ENCODE peak calls at places on chromosomes 13 and 19, in seven cellular contexts. B, Q, V, C, H, U and Z are unnamed samples.

GRCh38 chr19:17488593-17489391 is 18.5 kb downstream of the SLC27A1 start:
- DNase-seq in Q (peak; percentile 97), B (no peak), C (peak; percentile 71), U (peak; percentile 78), V (peak; percentile 46), H (peak; percentile 67), Z (peak; percentile 35)

GRCh38 chr13:91112191-91112579 is 235.3 kb upstream of the MIR17HG start:
- DNase-seq in U (no peak), V (no peak), Q (no peak), H (no peak), B (no peak), C (no peak), Z (no peak)

GRCh38 chr19:16289594-16289993 is 35.0 kb upstream of the KLF2 start:
- DNase-seq in H (no peak), C (no peak), U (no peak), B (no peak), V (no peak), Q (no peak), Z (no peak)

GRCh38 chr13:37701972-37702371 is 103.4 kb upstream of the POSTN start:
- DNase-seq in U (no peak), V (peak; percentile 96), B (peak; percentile 98), H (no peak), C (peak; percentile 67), Q (no peak), Z (peak; percentile 88)

GRCh38 chr19:52171321-52172169 is at the start of gene ZNF836:
- DNase-seq in Q (peak; percentile 96), H (peak; percentile 93), B (peak; percentile 64), V (peak; percentile 89), C (peak; percentile 95), U (peak; percentile 83), Z (peak; percentile 92)

GRCh38 chr19:16207490-16208025 is 9.8 kb downstream of the AP1M1 start:
- DNase-seq in V (no peak), B (no peak), H (no peak), U (no peak), Q (no peak), C (no peak), Z (no peak)

GRCh38 chr19:7294571-7295212 is 478 bp upstream of the INSR start:
- DNase-seq in U (peak; percentile 76), B (peak; percentile 32), V (peak; percentile 72), H (peak; percentile 78), C (peak; percentile 92), Q (peak; percentile 79), Z (peak; percentile 68)

GRCh38 chr13:99087130-99087953 is 109.5 kb upstream of the DOCK9 start:
- DNase-seq in V (peak; percentile 93), Q (peak; percentile 99), U (peak; percentile 92), H (peak; percentile 92), B (peak; percentile 72), C (peak; percentile 95), Z (peak; percentile 93)

GRCh38 chr13:48249018-48249417 is 16.0 kb downstream of the ITM2B start:
- DNase-seq in B (no peak), V (no peak), H (no peak), C (no peak), U (no peak), Q (no peak), Z (no peak)

GRCh38 chr13:40070357-40070756 is 414.9 kb downstream of the COG6 start:
- DNase-seq in Q (no peak), U (no peak), V (no peak), H (no peak), C (no peak), B (no peak), Z (no peak)

GRCh38 chr19:19704836-19705235 is 28.1 kb downstream of the ZNF14 start:
- DNase-seq in B (no peak), Q (no peak), U (no peak), V (no peak), H (no peak), C (no peak), Z (no peak)

GRCh38 chr13:24693862-24694471 is 13.8 kb downstream of the ATP12A start:
- DNase-seq in U (peak; percentile 58), C (peak; percentile 44), B (peak; percentile 60), H (peak; percentile 38), Q (peak; percentile 92), V (peak; percentile 67), Z (peak; percentile 44)

GRCh38 chr13:39047560-39047959 is 9.3 kb downstream of the NHLRC3 start:
- DNase-seq in H (no peak), C (no peak), U (peak; percentile 12), V (no peak), B (no peak), Q (peak; percentile 71), Z (no peak)

GRCh38 chr19:41426952-41427646 is at the start of gene B3GNT8:
- DNase-seq in U (peak; percentile 94), H (peak; percentile 89), B (peak; percentile 51), Q (peak; percentile 99), V (peak; percentile 86), C (peak; percentile 92), Z (peak; percentile 71)

GRCh38 chr19:15379083-15379995 is at the start of gene AKAP8:
- DNase-seq in C (peak; percentile 99), V (peak; percentile 100), U (peak; percentile 98), H (peak; percentile 98), Q (peak; percentile 100), B (peak; percentile 98), Z (peak; percentile 99)

GRCh38 chr13:66562054-66562453 is 668.1 kb downstream of the PCDH9 start:
- DNase-seq in U (no peak), B (no peak), C (no peak), Q (no peak), V (no peak), H (no peak), Z (no peak)

GRCh38 chr19:8242212-8242821 is 33.1 kb downstream of the CERS4 start:
- DNase-seq in B (no peak), U (no peak), V (no peak), Q (peak; percentile 4), C (no peak), H (no peak), Z (no peak)

GRCh38 chr19:33473644-33474305 is 47.8 kb downstream of the PEPD start:
- DNase-seq in H (no peak), U (no peak), C (peak; percentile 41), V (peak; percentile 68), B (peak; percentile 59), Q (no peak), Z (peak; percentile 38)

GRCh38 chr13:87244256-87244870 is 426.8 kb upstream of the SLITRK5 start:
- DNase-seq in C (no peak), B (no peak), V (no peak), H (no peak), U (no peak), Q (no peak), Z (no peak)

GRCh38 chr19:10567696-10568443 is 909 bp downstream of the CDKN2D start:
- DNase-seq in U (no peak), Q (peak; percentile 36), B (no peak), C (no peak), H (no peak), V (peak; percentile 32), Z (peak; percentile 22)

GRCh38 chr13:113506025-113506685 is 15.6 kb upstream of the DCUN1D2 start:
- DNase-seq in C (no peak), H (no peak), B (peak; percentile 31), U (peak; percentile 36), V (no peak), Q (no peak), Z (no peak)

GRCh38 chr19:6826281-6826920 is 53.9 kb downstream of the VAV1 start:
- DNase-seq in B (no peak), C (peak; percentile 60), U (no peak), V (no peak), Q (no peak), H (no peak), Z (no peak)

GRCh38 chr13:111908391-111908790 is 158.6 kb upstream of the SOX1 start:
- DNase-seq in V (no peak), C (peak; percentile 46), B (no peak), H (no peak), U (no peak), Q (peak; percentile 19), Z (no peak)

GRCh38 chr19:53881482-53882390 is at the start of gene PRKCG:
- DNase-seq in C (no peak), U (peak; percentile 63), Q (peak; percentile 91), V (peak; percentile 45), H (no peak), B (no peak), Z (peak; percentile 64)

GRCh38 chr13:23570931-23571330 is 719 bp downstream of the TNFRSF19 start:
- DNase-seq in V (peak; percentile 13), Q (no peak), B (peak; percentile 27), C (no peak), H (no peak), U (no peak), Z (peak; percentile 9)

GRCh38 chr13:109652536-109652935 is 133.8 kb downstream of the IRS2 start:
- DNase-seq in Q (no peak), U (no peak), B (peak; percentile 24), H (no peak), V (no peak), C (no peak), Z (no peak)

GRCh38 chr13:75372517-75372916 is 109.5 kb downstream of the TBC1D4 start:
- DNase-seq in H (peak; percentile 52), U (peak; percentile 32), V (peak; percentile 79), C (no peak), B (peak; percentile 69), Q (peak; percentile 14), Z (peak; percentile 88)

GRCh38 chr19:13881231-13881691 is 4.3 kb downstream of the NANOS3 start:
- DNase-seq in V (peak; percentile 26), Q (peak; percentile 86), U (no peak), C (no peak), B (no peak), H (no peak), Z (no peak)

GRCh38 chr13:76846363-76846762 is 39.8 kb downstream of the KCTD12 start:
- DNase-seq in H (no peak), U (no peak), Q (no peak), V (peak; percentile 76), C (no peak), B (peak; percentile 51), Z (no peak)

GRCh38 chr13:46087481-46087880 is 17.4 kb downstream of the CPB2 start:
- DNase-seq in B (no peak), V (no peak), C (no peak), Q (no peak), U (no peak), H (no peak), Z (no peak)
- H3K4me3 ChIP-seq in B (no peak overlapping the region), V (no peak overlapping the region), C (no peak overlapping the region), Q (no peak overlapping the region), U (no peak overlapping the region), H (no peak overlapping the region), Z (no peak overlapping the region)

GRCh38 chr13:74136089-74136658 is 2.0 kb upstream of the KLF12 start:
- DNase-seq in B (peak; percentile 53), C (peak; percentile 67), H (peak; percentile 33), U (peak; percentile 28), Q (peak; percentile 55), V (peak; percentile 75), Z (peak; percentile 70)
- H3K4me3 ChIP-seq in B (peak overlapping the region; percentile 69), C (peak overlapping the region; percentile 73), H (peak overlapping the region; percentile 93), U (peak overlapping the region; percentile 91), Q (peak overlapping the region; percentile 84), V (peak overlapping the region; percentile 97), Z (peak overlapping the region; percentile 96)

DNA sequence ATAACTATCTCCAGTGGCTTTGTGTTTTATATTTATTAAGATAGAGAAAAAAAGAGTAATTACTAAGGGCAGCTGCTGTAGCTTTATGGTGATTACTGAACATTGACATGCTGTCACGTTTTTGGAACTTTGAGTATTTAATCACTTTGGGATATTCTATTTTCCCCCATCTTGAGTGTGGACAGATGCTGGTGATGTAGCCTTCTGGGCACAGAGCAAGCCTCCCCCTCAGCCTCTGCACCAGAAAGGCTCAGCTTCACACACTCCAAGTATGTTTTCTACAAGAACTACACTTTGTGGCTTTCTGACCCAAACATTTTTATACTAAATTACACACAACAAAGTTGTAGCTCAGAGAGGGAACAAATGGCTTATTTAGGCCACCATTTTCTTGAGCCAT is 1.1 kb downstream of the ALOX5AP start:
- DNase-seq in Q (no peak), B (no peak), C (no peak), U (no peak), H (no peak), V (no peak), Z (no peak)
- H3K4me3 ChIP-seq in Q (no peak overlapping the region), B (no peak overlapping the region), C (peak overlapping the region; percentile 9), U (no peak overlapping the region), H (no peak overlapping the region), V (no peak overlapping the region), Z (no peak overlapping the region)

GRCh38 chr13:57629821-57630235 is 1.7 kb upstream of the PCDH17 start:
- DNase-seq in V (peak; percentile 67), Q (peak; percentile 96), B (peak; percentile 67), C (peak; percentile 90), H (peak; percentile 92), U (peak; percentile 98), Z (peak; percentile 66)
- H3K4me3 ChIP-seq in V (peak overlapping the region; percentile 37), Q (peak overlapping the region; percentile 57), B (peak overlapping the region; percentile 25), C (peak overlapping the region; percentile 57), H (peak overlapping the region; percentile 32), U (peak overlapping the region; percentile 86), Z (peak overlapping the region; percentile 79)